ENCODE peak calls at places on chromosomes 4 and X, in five cellular contexts. One of them, this sample, is unnamed. For H3K4me1, the result is how much of the 10 kb centered on the place peaks cover.

GRCh38 chrX:13418126-13419091 is 98.6 kb upstream of the ATXN3L start:
- DNase-seq in hepatocyte: no peak
- DNase-seq in naive thymus-derived CD4-positive, alpha-beta T cell: no peak
- DNase-seq in left ventricle myocardium inferior: no peak
- DNase-seq in cardiac muscle cell: no peak
- DNase-seq in this sample: peak

GRCh38 chr4:173151496-173151895 is 17.1 kb upstream of the GALNT7 start:
- DNase-seq in hepatocyte: no peak
- DNase-seq in naive thymus-derived CD4-positive, alpha-beta T cell: no peak
- DNase-seq in left ventricle myocardium inferior: no peak
- DNase-seq in cardiac muscle cell: no peak
- DNase-seq in this sample: no peak

GRCh38 chrX:65744965-65745364 is 77.5 kb downstream of the MSN start:
- DNase-seq in hepatocyte: no peak
- DNase-seq in naive thymus-derived CD4-positive, alpha-beta T cell: no peak
- DNase-seq in left ventricle myocardium inferior: no peak
- DNase-seq in cardiac muscle cell: no peak
- DNase-seq in this sample: peak

GRCh38 chr4:122224348-122224747 is 72.2 kb downstream of the BLTP1 start:
- DNase-seq in hepatocyte: no peak
- DNase-seq in naive thymus-derived CD4-positive, alpha-beta T cell: no peak
- DNase-seq in left ventricle myocardium inferior: no peak
- DNase-seq in cardiac muscle cell: peak
- DNase-seq in this sample: no peak

GRCh38 chrX:68428431-68428830 is 4.9 kb downstream of the OPHN1 start:
- DNase-seq in hepatocyte: no peak
- DNase-seq in naive thymus-derived CD4-positive, alpha-beta T cell: no peak
- DNase-seq in left ventricle myocardium inferior: no peak
- DNase-seq in cardiac muscle cell: no peak
- DNase-seq in this sample: peak

GRCh38 chrX:83510466-83511181 is 2.5 kb downstream of the POU3F4 start:
- DNase-seq in hepatocyte: no peak
- DNase-seq in naive thymus-derived CD4-positive, alpha-beta T cell: no peak
- DNase-seq in left ventricle myocardium inferior: no peak
- DNase-seq in cardiac muscle cell: peak
- DNase-seq in this sample: no peak

GRCh38 chrX:96563663-96564062 is 121.0 kb upstream of the DIAPH2 start:
- DNase-seq in hepatocyte: peak
- DNase-seq in naive thymus-derived CD4-positive, alpha-beta T cell: no peak
- DNase-seq in left ventricle myocardium inferior: no peak
- DNase-seq in cardiac muscle cell: no peak
- DNase-seq in this sample: no peak

GRCh38 chrX:19682712-19683331 is 167.5 kb upstream of the MAP3K15 start:
- DNase-seq in hepatocyte: peak
- DNase-seq in naive thymus-derived CD4-positive, alpha-beta T cell: peak
- DNase-seq in left ventricle myocardium inferior: peak
- DNase-seq in cardiac muscle cell: peak
- DNase-seq in this sample: no peak

GRCh38 chr4:152678841-152679240 is 956 bp downstream of the TMEM154 start:
- DNase-seq in hepatocyte: no peak
- DNase-seq in naive thymus-derived CD4-positive, alpha-beta T cell: no peak
- DNase-seq in left ventricle myocardium inferior: no peak
- DNase-seq in cardiac muscle cell: no peak
- DNase-seq in this sample: no peak

GRCh38 chr4:122539861-122540465 is 80.9 kb downstream of the IL21 start:
- DNase-seq in hepatocyte: no peak
- DNase-seq in naive thymus-derived CD4-positive, alpha-beta T cell: no peak
- DNase-seq in left ventricle myocardium inferior: no peak
- DNase-seq in cardiac muscle cell: no peak
- DNase-seq in this sample: peak

GRCh38 chr4:151865744-151866143 is 104.9 kb upstream of the GATB start:
- DNase-seq in hepatocyte: no peak
- DNase-seq in naive thymus-derived CD4-positive, alpha-beta T cell: no peak
- DNase-seq in left ventricle myocardium inferior: no peak
- DNase-seq in cardiac muscle cell: no peak
- DNase-seq in this sample: no peak

GRCh38 chr4:20393486-20394100 is 141.9 kb downstream of the SLIT2 start:
- DNase-seq in hepatocyte: no peak
- DNase-seq in naive thymus-derived CD4-positive, alpha-beta T cell: no peak
- DNase-seq in left ventricle myocardium inferior: no peak
- DNase-seq in cardiac muscle cell: no peak
- DNase-seq in this sample: no peak

GRCh38 chrX:77085372-77085771 is 361.8 kb upstream of the FGF16 start:
- DNase-seq in hepatocyte: no peak
- DNase-seq in naive thymus-derived CD4-positive, alpha-beta T cell: no peak
- DNase-seq in left ventricle myocardium inferior: no peak
- DNase-seq in cardiac muscle cell: no peak
- DNase-seq in this sample: no peak

GRCh38 chr4:67393699-67394281 is 151.5 kb downstream of the CENPC start:
- DNase-seq in hepatocyte: peak
- DNase-seq in naive thymus-derived CD4-positive, alpha-beta T cell: peak
- DNase-seq in left ventricle myocardium inferior: no peak
- DNase-seq in cardiac muscle cell: peak
- DNase-seq in this sample: peak

GRCh38 chr4:106017975-106018374 is 122.7 kb downstream of the NPNT start:
- DNase-seq in hepatocyte: no peak
- DNase-seq in naive thymus-derived CD4-positive, alpha-beta T cell: no peak
- DNase-seq in left ventricle myocardium inferior: no peak
- DNase-seq in cardiac muscle cell: no peak
- DNase-seq in this sample: no peak

GRCh38 chr4:183355405-183355804 is 33.2 kb upstream of the CLDN24 start:
- DNase-seq in hepatocyte: no peak
- DNase-seq in naive thymus-derived CD4-positive, alpha-beta T cell: no peak
- DNase-seq in left ventricle myocardium inferior: no peak
- DNase-seq in cardiac muscle cell: no peak
- DNase-seq in this sample: peak
- H3K4me1 ChIP-seq in hepatocyte: under half
- H3K4me1 ChIP-seq in naive thymus-derived CD4-positive, alpha-beta T cell: under half
- H3K4me1 ChIP-seq in left ventricle myocardium inferior: under half
- H3K4me1 ChIP-seq in cardiac muscle cell: under half
- H3K4me1 ChIP-seq in this sample: under half

DNA sequence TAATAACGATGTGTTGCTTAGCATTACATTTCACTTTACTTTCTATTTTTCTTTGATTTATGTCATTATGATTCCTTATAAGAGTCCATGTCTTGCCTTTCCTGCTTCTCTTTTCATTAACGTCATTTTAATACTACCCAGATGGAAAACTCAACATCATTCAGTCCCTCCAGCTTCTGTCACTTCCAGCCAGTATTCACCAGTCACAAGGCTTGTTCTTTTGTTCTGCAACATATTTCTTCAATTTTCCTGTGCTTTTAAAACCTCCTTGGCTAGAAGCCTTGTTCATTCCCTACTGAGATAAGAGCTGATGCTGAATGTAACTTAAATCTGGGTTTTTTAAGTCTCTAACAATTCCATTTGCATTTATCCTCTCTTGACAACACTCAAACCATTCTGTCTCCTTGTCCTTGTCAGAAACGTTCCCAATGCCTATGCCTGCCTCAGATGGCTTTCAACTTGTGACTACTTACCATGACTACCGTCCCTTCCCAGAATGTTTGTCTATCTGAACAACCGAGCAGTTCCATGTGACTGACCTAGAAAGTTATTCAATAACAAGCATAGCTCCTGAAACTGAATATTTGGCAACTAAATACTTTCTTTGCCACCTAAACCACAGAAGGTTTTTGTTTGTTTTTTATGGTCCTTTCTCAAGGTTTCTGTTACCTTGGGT is 682.9 kb upstream of the GALNTL6 start:
- DNase-seq in hepatocyte: peak
- DNase-seq in naive thymus-derived CD4-positive, alpha-beta T cell: no peak
- DNase-seq in left ventricle myocardium inferior: no peak
- DNase-seq in cardiac muscle cell: no peak
- DNase-seq in this sample: no peak
- H3K27ac ChIP-seq in hepatocyte: no peak
- H3K27ac ChIP-seq in naive thymus-derived CD4-positive, alpha-beta T cell: no peak
- H3K27ac ChIP-seq in left ventricle myocardium inferior: no peak
- H3K27ac ChIP-seq in cardiac muscle cell: no peak
- H3K27ac ChIP-seq in this sample: no peak

DNA sequence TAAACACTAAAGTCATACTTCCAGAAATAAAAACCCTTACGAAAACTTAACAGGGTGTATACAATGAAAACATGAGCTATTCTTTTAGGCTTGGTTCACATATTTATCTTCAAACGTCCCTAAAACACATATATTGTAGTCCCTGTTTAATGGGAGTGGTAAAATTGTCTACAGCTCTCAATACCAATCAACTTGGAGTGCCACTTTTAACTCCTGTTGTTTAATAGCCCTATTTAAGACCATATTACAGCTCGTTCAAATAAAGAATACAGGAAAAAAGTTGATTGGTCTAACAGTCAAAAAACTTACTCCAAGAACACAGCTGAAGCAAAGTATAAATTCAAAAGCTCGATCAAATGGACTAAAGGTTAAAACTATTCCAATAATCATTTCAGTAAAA is 3.9 kb downstream of the UBE2D3 start:
- DNase-seq in hepatocyte: no peak
- DNase-seq in naive thymus-derived CD4-positive, alpha-beta T cell: no peak
- DNase-seq in left ventricle myocardium inferior: no peak
- DNase-seq in cardiac muscle cell: no peak
- DNase-seq in this sample: no peak
- H3K4me1 ChIP-seq in hepatocyte: under half
- H3K4me1 ChIP-seq in naive thymus-derived CD4-positive, alpha-beta T cell: under half
- H3K4me1 ChIP-seq in left ventricle myocardium inferior: half or more
- H3K4me1 ChIP-seq in cardiac muscle cell: under half
- H3K4me1 ChIP-seq in this sample: half or more

GRCh38 chr4:70623301-70623700 is 5.2 kb upstream of the ENAM start:
- DNase-seq in hepatocyte: no peak
- DNase-seq in naive thymus-derived CD4-positive, alpha-beta T cell: peak
- DNase-seq in left ventricle myocardium inferior: no peak
- DNase-seq in cardiac muscle cell: no peak
- DNase-seq in this sample: no peak
- H3K27ac ChIP-seq in hepatocyte: no peak
- H3K27ac ChIP-seq in naive thymus-derived CD4-positive, alpha-beta T cell: no peak
- H3K27ac ChIP-seq in left ventricle myocardium inferior: no peak
- H3K27ac ChIP-seq in cardiac muscle cell: no peak
- H3K27ac ChIP-seq in this sample: no peak

DNA sequence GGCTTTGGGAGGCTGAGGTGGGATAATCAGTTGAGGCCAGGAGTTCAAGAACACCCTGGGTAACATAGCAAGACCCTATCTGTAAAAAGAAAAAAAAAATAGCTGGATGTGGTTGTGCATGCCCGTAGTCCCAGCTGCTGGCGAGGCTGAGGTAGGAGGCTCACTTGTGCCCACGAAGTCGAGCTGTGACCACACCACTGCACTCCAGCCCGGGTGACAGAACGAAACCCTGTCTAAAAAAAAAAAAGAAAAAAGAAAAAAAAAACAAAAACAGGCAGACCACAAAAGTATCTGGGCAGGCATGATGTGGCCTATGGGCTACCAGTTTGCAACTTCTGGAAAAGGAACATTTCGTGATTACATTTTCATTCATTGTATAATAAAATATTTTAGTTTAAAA is 38.1 kb upstream of the RASGEF1B start:
- DNase-seq in hepatocyte: no peak
- DNase-seq in naive thymus-derived CD4-positive, alpha-beta T cell: no peak
- DNase-seq in left ventricle myocardium inferior: no peak
- DNase-seq in cardiac muscle cell: no peak
- DNase-seq in this sample: no peak
- H3K4me1 ChIP-seq in hepatocyte: under half
- H3K4me1 ChIP-seq in naive thymus-derived CD4-positive, alpha-beta T cell: under half
- H3K4me1 ChIP-seq in left ventricle myocardium inferior: under half
- H3K4me1 ChIP-seq in cardiac muscle cell: under half
- H3K4me1 ChIP-seq in this sample: under half

DNA sequence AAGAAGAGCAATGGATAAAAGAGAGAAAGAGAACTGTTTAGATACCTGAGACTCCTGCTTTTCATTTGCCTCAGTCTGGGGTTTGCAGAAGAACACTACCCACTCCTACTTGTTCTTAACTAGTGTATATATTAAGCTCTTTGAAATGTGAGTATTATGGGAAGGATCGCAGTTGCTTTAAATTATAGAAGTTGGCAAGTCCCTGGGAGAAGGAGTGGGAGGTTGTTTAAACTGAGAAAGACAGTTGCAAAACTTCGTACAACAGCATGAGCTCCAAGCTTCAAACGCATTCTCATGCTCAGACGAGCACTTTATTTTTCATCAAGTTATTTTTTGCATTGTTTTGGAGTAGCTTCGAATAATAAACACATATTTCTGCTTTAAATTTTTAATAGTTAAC is 88.1 kb upstream of the C1QTNF7 start:
- DNase-seq in hepatocyte: no peak
- DNase-seq in naive thymus-derived CD4-positive, alpha-beta T cell: no peak
- DNase-seq in left ventricle myocardium inferior: no peak
- DNase-seq in cardiac muscle cell: no peak
- DNase-seq in this sample: no peak
- H3K27ac ChIP-seq in hepatocyte: no peak
- H3K27ac ChIP-seq in naive thymus-derived CD4-positive, alpha-beta T cell: no peak
- H3K27ac ChIP-seq in left ventricle myocardium inferior: peak
- H3K27ac ChIP-seq in cardiac muscle cell: no peak
- H3K27ac ChIP-seq in this sample: no peak

GRCh38 chr4:3485011-3485881 is 22.1 kb downstream of the DOK7 start:
- DNase-seq in hepatocyte: no peak
- DNase-seq in naive thymus-derived CD4-positive, alpha-beta T cell: no peak
- DNase-seq in left ventricle myocardium inferior: no peak
- DNase-seq in cardiac muscle cell: no peak
- DNase-seq in this sample: no peak
- H3K4me1 ChIP-seq in hepatocyte: under half
- H3K4me1 ChIP-seq in naive thymus-derived CD4-positive, alpha-beta T cell: under half
- H3K4me1 ChIP-seq in left ventricle myocardium inferior: half or more
- H3K4me1 ChIP-seq in cardiac muscle cell: under half
- H3K4me1 ChIP-seq in this sample: under half

GRCh38 chrX:22097295-22097694 is 65.2 kb downstream of the PHEX start:
- DNase-seq in hepatocyte: peak
- DNase-seq in naive thymus-derived CD4-positive, alpha-beta T cell: no peak
- DNase-seq in left ventricle myocardium inferior: no peak
- DNase-seq in cardiac muscle cell: no peak
- DNase-seq in this sample: peak
- H3K27ac ChIP-seq in hepatocyte: peak
- H3K27ac ChIP-seq in naive thymus-derived CD4-positive, alpha-beta T cell: no peak
- H3K27ac ChIP-seq in left ventricle myocardium inferior: no peak
- H3K27ac ChIP-seq in cardiac muscle cell: no peak
- H3K27ac ChIP-seq in this sample: no peak

GRCh38 chr4:139834210-139834609 is 168.6 kb downstream of the MGST2 start:
- DNase-seq in hepatocyte: no peak
- DNase-seq in naive thymus-derived CD4-positive, alpha-beta T cell: no peak
- DNase-seq in left ventricle myocardium inferior: no peak
- DNase-seq in cardiac muscle cell: no peak
- DNase-seq in this sample: no peak
- H3K4me1 ChIP-seq in hepatocyte: under half
- H3K4me1 ChIP-seq in naive thymus-derived CD4-positive, alpha-beta T cell: under half
- H3K4me1 ChIP-seq in left ventricle myocardium inferior: under half
- H3K4me1 ChIP-seq in cardiac muscle cell: under half
- H3K4me1 ChIP-seq in this sample: under half

GRCh38 chr4:98938386-98938785 is 9.5 kb upstream of the EIF4E start:
- DNase-seq in hepatocyte: peak
- DNase-seq in naive thymus-derived CD4-positive, alpha-beta T cell: no peak
- DNase-seq in left ventricle myocardium inferior: no peak
- DNase-seq in cardiac muscle cell: no peak
- DNase-seq in this sample: peak

GRCh38 chr4:98937977-98938376 is 9.0 kb upstream of the EIF4E start:
- DNase-seq in hepatocyte: no peak
- DNase-seq in naive thymus-derived CD4-positive, alpha-beta T cell: no peak
- DNase-seq in left ventricle myocardium inferior: no peak
- DNase-seq in cardiac muscle cell: no peak
- DNase-seq in this sample: no peak

GRCh38 chr4:98939892-98940298 is 11.0 kb upstream of the EIF4E start:
- DNase-seq in hepatocyte: peak
- DNase-seq in naive thymus-derived CD4-positive, alpha-beta T cell: peak
- DNase-seq in left ventricle myocardium inferior: no peak
- DNase-seq in cardiac muscle cell: peak
- DNase-seq in this sample: peak

GRCh38 chr4:98935633-98936032 is 6.7 kb upstream of the EIF4E start:
- DNase-seq in hepatocyte: no peak
- DNase-seq in naive thymus-derived CD4-positive, alpha-beta T cell: no peak
- DNase-seq in left ventricle myocardium inferior: no peak
- DNase-seq in cardiac muscle cell: no peak
- DNase-seq in this sample: no peak

GRCh38 chr4:98939446-98939845 is 10.5 kb upstream of the EIF4E start:
- DNase-seq in hepatocyte: no peak
- DNase-seq in naive thymus-derived CD4-positive, alpha-beta T cell: no peak
- DNase-seq in left ventricle myocardium inferior: no peak
- DNase-seq in cardiac muscle cell: no peak
- DNase-seq in this sample: no peak
- H3K27ac ChIP-seq in hepatocyte: no peak
- H3K27ac ChIP-seq in naive thymus-derived CD4-positive, alpha-beta T cell: no peak
- H3K27ac ChIP-seq in left ventricle myocardium inferior: no peak
- H3K27ac ChIP-seq in cardiac muscle cell: no peak
- H3K27ac ChIP-seq in this sample: no peak

This sample was measured in foreskin keratinocyte.